ENCODE peak calls at places on chromosomes 6 and 20, in ten cellular contexts. D is fibroblast of mammary gland, U is NB4, W is uterus, O is AG04450, Q is stomach, R is choroid plexus epithelial cell, T is upper lobe of right lung, C is hepatocyte, X is glutamatergic neuron. Z is an unnamed sample.

GRCh38 chr6:16803294-16804006 is 42.2 kb upstream of the ATXN1 start:
- DNase-seq in D (peak), U (no peak), W (peak), O (peak), Q (no peak), R (peak), T (no peak), C (peak), X (peak), Z (no peak)

GRCh38 chr6:129567374-129567773 is 142.6 kb downstream of the ARHGAP18 start:
- DNase-seq in D (peak), U (peak), W (no peak), O (no peak), Q (no peak), R (peak), T (no peak), C (peak), X (peak), Z (no peak)

GRCh38 chr6:159762681-159763293 is 942 bp downstream of the ACAT2 start:
- DNase-seq in D (no peak), U (peak), W (no peak), O (no peak), Q (no peak), R (peak), T (no peak), C (peak), X (no peak), Z (no peak)

GRCh38 chr6:119044263-119044662 is 34.2 kb downstream of the FAM184A start:
- DNase-seq in D (no peak), U (no peak), W (no peak), O (no peak), Q (no peak), R (no peak), T (no peak), C (no peak), X (no peak), Z (no peak)

GRCh38 chr6:122476131-122476530 is 4.5 kb upstream of the SERINC1 start:
- DNase-seq in D (peak), U (peak), W (no peak), O (no peak), Q (no peak), R (peak), T (no peak), C (no peak), X (no peak), Z (no peak)

GRCh38 chr6:150408842-150409241 is 40.0 kb downstream of the IYD start:
- DNase-seq in D (no peak), U (no peak), W (no peak), O (no peak), Q (peak), R (no peak), T (no peak), C (no peak), X (no peak), Z (no peak)

GRCh38 chr6:52553158-52553557 is 23.7 kb downstream of the TRAM2 start:
- DNase-seq in D (no peak), U (no peak), W (no peak), O (no peak), Q (no peak), R (no peak), T (no peak), C (no peak), X (no peak), Z (no peak)

GRCh38 chr6:138194221-138194620 is 24.1 kb downstream of the PBOV1 start:
- DNase-seq in D (no peak), U (no peak), W (no peak), O (no peak), Q (peak), R (no peak), T (peak), C (peak), X (no peak), Z (no peak)

GRCh38 chr6:146981981-146982380 is 222.2 kb upstream of the STXBP5 start:
- DNase-seq in D (no peak), U (no peak), W (no peak), O (no peak), Q (no peak), R (peak), T (no peak), C (no peak), X (no peak), Z (no peak)

GRCh38 chr6:33112148-33112547 is 36.4 kb downstream of the HLA-DPB1 start:
- DNase-seq in D (peak), U (peak), W (no peak), O (no peak), Q (no peak), R (peak), T (no peak), C (peak), X (no peak), Z (no peak)

GRCh38 chr6:36615018-36615761 is 21.0 kb downstream of the SRSF3 start:
- DNase-seq in D (peak), U (peak), W (peak), O (peak), Q (no peak), R (peak), T (no peak), C (peak), X (peak), Z (no peak)

GRCh38 chr20:63857751-63858392 is 3.4 kb upstream of the ABHD16B start:
- DNase-seq in D (peak), U (peak), W (peak), O (no peak), Q (no peak), R (peak), T (no peak), C (no peak), X (no peak), Z (no peak)

GRCh38 chr20:45138451-45139300 is 14.4 kb upstream of the WFDC12 start:
- DNase-seq in D (peak), U (peak), W (no peak), O (no peak), Q (peak), R (peak), T (peak), C (peak), X (peak), Z (no peak)
- TF ChIP-seq CTCF in D (peak), U (peak), W (no peak), O (peak), Q (no peak), R (peak), T (peak), C (peak), X (peak), Z (peak)

GRCh38 chr6:45423111-45423900 is 45.6 kb upstream of the SUPT3H start:
- DNase-seq in D (peak), U (peak), W (peak), O (no peak), Q (peak), R (peak), T (peak), C (peak), X (peak), Z (peak)

GRCh38 chr6:45422541-45423110 is 44.9 kb upstream of the SUPT3H start:
- DNase-seq in D (no peak), U (peak), W (peak), O (no peak), Q (peak), R (peak), T (no peak), C (peak), X (peak), Z (no peak)

GRCh38 chr6:45420083-45420908 is 42.6 kb upstream of the SUPT3H start:
- DNase-seq in D (peak), U (peak), W (no peak), O (no peak), Q (no peak), R (peak), T (peak), C (peak), X (no peak), Z (no peak)

GRCh38 chr6:45420909-45421699 is 43.4 kb upstream of the SUPT3H start:
- DNase-seq in D (no peak), U (no peak), W (no peak), O (no peak), Q (no peak), R (peak), T (no peak), C (peak), X (no peak), Z (no peak)

GRCh38 chr6:45421700-45422540 is 44.2 kb upstream of the SUPT3H start:
- DNase-seq in D (peak), U (peak), W (peak), O (no peak), Q (peak), R (peak), T (peak), C (peak), X (peak), Z (peak)
- TF ChIP-seq CTCF in D (no peak), U (peak), W (no peak), O (peak), Q (no peak), R (peak), T (no peak), C (peak), X (no peak), Z (peak)

DNA sequence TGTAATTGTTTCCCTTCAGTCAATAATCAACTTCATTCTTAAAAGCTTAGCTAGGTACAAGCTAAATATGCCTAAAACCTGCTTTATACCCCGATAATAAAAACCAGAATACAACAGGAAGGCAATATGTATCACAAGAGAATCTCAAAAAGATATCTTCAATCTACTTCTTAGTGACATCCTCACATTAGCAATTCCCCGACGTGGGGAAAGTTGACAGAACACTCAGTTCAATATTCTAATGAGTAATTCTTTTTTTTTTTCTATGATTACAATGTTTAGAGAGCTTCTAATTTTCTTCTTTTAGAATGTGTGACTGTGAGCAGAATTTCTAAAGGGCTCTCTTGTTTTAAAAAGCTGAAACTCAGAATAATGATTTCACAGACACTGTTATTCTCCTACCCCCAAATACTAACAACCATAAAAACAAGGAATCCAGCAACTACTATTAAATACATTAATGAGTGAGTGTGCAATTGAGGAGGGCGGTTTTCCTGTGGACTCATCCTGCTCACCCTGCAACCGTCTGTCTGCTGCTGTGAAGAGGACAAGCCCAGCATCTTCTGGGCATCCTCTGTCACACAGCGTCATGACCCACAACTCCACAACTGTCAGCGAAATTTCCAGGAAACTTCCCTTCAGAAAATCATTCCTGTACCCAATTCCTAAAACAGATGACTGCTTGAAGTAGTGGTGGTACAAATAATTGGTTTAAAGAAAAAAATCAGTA is 68.2 kb downstream of the DTNBP1 start:
- DNase-seq in D (no peak), U (no peak), W (no peak), O (no peak), Q (no peak), R (no peak), T (no peak), C (no peak), X (no peak), Z (no peak)
- TF ChIP-seq CTCF in D (no peak), U (no peak), W (no peak), O (no peak), Q (no peak), R (no peak), T (no peak), C (no peak), X (no peak), Z (no peak)

DNA sequence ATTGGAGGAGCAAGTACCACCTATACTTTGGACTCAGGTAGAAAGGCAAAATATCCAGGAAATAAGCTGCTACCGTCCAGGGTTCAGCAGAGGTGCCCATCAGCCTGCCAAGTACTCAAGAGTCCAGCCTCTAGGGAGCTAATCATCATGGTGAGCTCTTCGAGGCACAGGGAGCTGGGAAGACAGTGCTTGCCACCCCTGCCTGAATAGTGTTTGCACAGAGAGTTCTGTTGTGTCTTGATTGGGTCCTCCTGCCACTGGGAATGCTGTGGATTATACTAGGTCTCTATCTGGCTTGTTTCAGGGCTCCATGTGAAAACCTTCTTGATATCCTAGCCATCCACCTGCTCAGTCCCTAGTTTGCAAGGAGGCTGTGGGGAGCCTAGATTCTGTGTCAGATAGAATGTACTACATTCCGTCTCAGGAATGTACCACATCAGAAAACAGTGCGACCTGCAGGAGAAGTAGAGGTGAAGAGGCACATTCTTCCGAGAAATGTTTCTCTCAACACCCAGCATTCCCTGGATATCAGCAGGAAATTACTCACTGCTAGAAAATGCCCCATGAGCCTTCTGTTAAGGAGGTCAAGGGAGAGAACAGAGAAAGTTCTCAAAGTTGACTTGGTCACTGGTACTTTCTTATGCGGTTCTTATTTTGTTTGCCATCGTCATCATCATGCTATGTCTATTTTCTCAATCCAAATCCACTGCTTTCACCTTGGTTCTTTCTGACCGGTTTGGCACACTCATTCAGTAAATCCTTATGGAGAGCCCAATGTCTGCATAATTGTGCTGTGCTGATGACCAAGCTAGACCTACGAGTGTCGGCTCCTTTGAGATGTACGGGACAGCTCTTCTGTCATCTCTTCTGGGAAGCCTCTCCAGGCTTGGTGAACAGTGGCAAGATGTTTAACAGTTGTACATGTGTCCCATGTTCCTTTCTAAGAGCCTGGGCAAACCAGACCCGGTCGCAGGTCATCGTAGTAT is 30.7 kb downstream of the PTPN1 start:
- DNase-seq in D (peak), U (no peak), W (no peak), O (peak), Q (no peak), R (peak), T (no peak), C (peak), X (no peak), Z (no peak)
- TF ChIP-seq CTCF in D (no peak), U (no peak), W (no peak), O (no peak), Q (no peak), R (peak), T (no peak), C (peak), X (no peak), Z (peak)

GRCh38 chr6:1552296-1552761 is 57.4 kb upstream of the FOXC1 start:
- DNase-seq in D (peak), U (peak), W (no peak), O (no peak), Q (no peak), R (peak), T (no peak), C (no peak), X (no peak), Z (no peak)
- TF ChIP-seq CTCF in D (peak), U (peak), W (no peak), O (peak), Q (no peak), R (peak), T (peak), C (no peak), X (no peak), Z (peak)

GRCh38 chr20:48657426-48658197 is 170.2 kb downstream of the PREX1 start:
- DNase-seq in D (peak), U (peak), W (peak), O (peak), Q (peak), R (peak), T (peak), C (peak), X (peak), Z (no peak)

GRCh38 chr20:48658198-48658476 is 169.7 kb downstream of the PREX1 start:
- DNase-seq in D (no peak), U (no peak), W (no peak), O (no peak), Q (no peak), R (no peak), T (no peak), C (no peak), X (no peak), Z (no peak)

GRCh38 chr20:48656120-48656519 is 171.7 kb downstream of the PREX1 start:
- DNase-seq in D (no peak), U (no peak), W (no peak), O (no peak), Q (no peak), R (no peak), T (no peak), C (no peak), X (no peak), Z (no peak)

GRCh38 chr20:48658505-48658904 is 169.3 kb downstream of the PREX1 start:
- DNase-seq in D (no peak), U (no peak), W (no peak), O (no peak), Q (no peak), R (no peak), T (no peak), C (no peak), X (no peak), Z (no peak)

DNA sequence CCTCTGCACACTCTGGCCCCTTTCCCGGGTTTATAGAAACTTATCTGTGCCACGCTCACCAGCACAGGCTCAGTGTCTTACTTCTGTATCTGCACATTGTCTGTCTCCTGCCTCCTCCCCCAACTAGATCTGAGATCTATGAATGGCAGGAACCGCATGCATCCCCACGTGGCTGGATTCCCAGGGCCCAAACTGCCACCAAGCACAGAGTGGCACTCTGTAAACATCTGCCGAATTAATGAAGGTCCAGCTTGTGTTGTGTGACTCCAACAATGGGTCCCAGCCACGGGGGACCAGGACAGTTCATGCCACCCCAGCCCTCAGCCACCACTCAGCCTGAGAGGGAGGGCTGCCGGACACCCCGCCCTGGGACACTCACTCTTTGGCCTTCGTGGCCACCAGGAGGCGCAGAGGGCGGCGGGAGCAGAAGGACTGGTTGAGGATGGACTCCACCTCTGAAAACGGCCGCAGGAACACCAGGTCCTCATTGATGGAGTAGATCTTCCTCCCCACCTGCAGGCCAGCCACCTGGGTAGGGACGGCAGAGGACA is 171.1 kb downstream of the PREX1 start:
- DNase-seq in D (no peak), U (no peak), W (no peak), O (no peak), Q (peak), R (no peak), T (no peak), C (no peak), X (peak), Z (no peak)
- TF ChIP-seq CTCF in D (peak), U (no peak), W (no peak), O (no peak), Q (no peak), R (no peak), T (no peak), C (peak), X (no peak), Z (no peak)